ENCODE peak calls at places on chromosome X, in five cellular contexts. One of them, this sample, is unnamed.

GRCh38 chrX:70026112-70026850 is 23.5 kb downstream of the AWAT2 start:
- DNase-seq in GM12891: no peak
- DNase-seq in H1: no peak
- DNase-seq in HepG2: no peak
- DNase-seq in SK-N-SH: no peak
- DNase-seq in this sample: no peak

GRCh38 chrX:57367649-57368048 is 81.1 kb downstream of the FAAH2 start:
- DNase-seq in GM12891: no peak
- DNase-seq in H1: no peak
- DNase-seq in HepG2: peak
- DNase-seq in SK-N-SH: no peak
- DNase-seq in this sample: no peak

GRCh38 chrX:120768681-120769080 is 107.0 kb downstream of the CT47B1 start:
- DNase-seq in GM12891: no peak
- DNase-seq in H1: no peak
- DNase-seq in HepG2: no peak
- DNase-seq in SK-N-SH: no peak
- DNase-seq in this sample: no peak

GRCh38 chrX:5876984-5877655 is 351.5 kb downstream of the NLGN4X start:
- DNase-seq in GM12891: no peak
- DNase-seq in H1: peak
- DNase-seq in HepG2: peak
- DNase-seq in SK-N-SH: peak
- DNase-seq in this sample: no peak

GRCh38 chrX:68307767-68308166 is 125.5 kb downstream of the OPHN1 start:
- DNase-seq in GM12891: no peak
- DNase-seq in H1: no peak
- DNase-seq in HepG2: no peak
- DNase-seq in SK-N-SH: no peak
- DNase-seq in this sample: no peak

GRCh38 chrX:141652315-141652714 is 46.2 kb downstream of the SPANXD start:
- DNase-seq in GM12891: no peak
- DNase-seq in H1: no peak
- DNase-seq in HepG2: no peak
- DNase-seq in SK-N-SH: no peak
- DNase-seq in this sample: no peak

GRCh38 chrX:53095796-53096195 is 1.9 kb downstream of the KANTR start:
- DNase-seq in GM12891: no peak
- DNase-seq in H1: no peak
- DNase-seq in HepG2: no peak
- DNase-seq in SK-N-SH: no peak
- DNase-seq in this sample: no peak

GRCh38 chrX:84760560-84760959 is 243.1 kb upstream of the APOOL start:
- DNase-seq in GM12891: no peak
- DNase-seq in H1: no peak
- DNase-seq in HepG2: no peak
- DNase-seq in SK-N-SH: no peak
- DNase-seq in this sample: no peak

GRCh38 chrX:40945366-40945713 is 139.9 kb upstream of the USP9X start:
- DNase-seq in GM12891: no peak
- DNase-seq in H1: no peak
- DNase-seq in HepG2: no peak
- DNase-seq in SK-N-SH: no peak
- DNase-seq in this sample: no peak

GRCh38 chrX:150465856-150466775 is 102.3 kb upstream of the MTM1 start:
- DNase-seq in GM12891: no peak
- DNase-seq in H1: no peak
- DNase-seq in HepG2: no peak
- DNase-seq in SK-N-SH: no peak
- DNase-seq in this sample: no peak

GRCh38 chrX:131577999-131578734 is 34.3 kb downstream of the OR13H1 start:
- DNase-seq in GM12891: no peak
- DNase-seq in H1: no peak
- DNase-seq in HepG2: no peak
- DNase-seq in SK-N-SH: peak
- DNase-seq in this sample: no peak

GRCh38 chrX:22481436-22481835 is 208.7 kb downstream of the CBLL2 start:
- DNase-seq in GM12891: no peak
- DNase-seq in H1: no peak
- DNase-seq in HepG2: no peak
- DNase-seq in SK-N-SH: no peak
- DNase-seq in this sample: no peak

GRCh38 chrX:134999469-134999868 is 8.7 kb downstream of the SMIM10 start:
- DNase-seq in GM12891: no peak
- DNase-seq in H1: no peak
- DNase-seq in HepG2: peak
- DNase-seq in SK-N-SH: peak
- DNase-seq in this sample: no peak

GRCh38 chrX:12410523-12410922 is 272.2 kb downstream of the FRMPD4 start:
- DNase-seq in GM12891: no peak
- DNase-seq in H1: no peak
- DNase-seq in HepG2: no peak
- DNase-seq in SK-N-SH: no peak
- DNase-seq in this sample: no peak

GRCh38 chrX:112967903-112968302 is 127.3 kb upstream of the AMOT start:
- DNase-seq in GM12891: no peak
- DNase-seq in H1: no peak
- DNase-seq in HepG2: no peak
- DNase-seq in SK-N-SH: no peak
- DNase-seq in this sample: no peak

GRCh38 chrX:65668362-65669310 is 1.2 kb downstream of the MSN start:
- DNase-seq in GM12891: no peak
- DNase-seq in H1: peak
- DNase-seq in HepG2: no peak
- DNase-seq in SK-N-SH: peak
- DNase-seq in this sample: no peak

GRCh38 chrX:142686653-142687283 is 339.0 kb upstream of the SPANXN4 start:
- DNase-seq in GM12891: no peak
- DNase-seq in H1: no peak
- DNase-seq in HepG2: no peak
- DNase-seq in SK-N-SH: no peak
- DNase-seq in this sample: no peak

GRCh38 chrX:142688256-142688655 is 337.5 kb upstream of the SPANXN4 start:
- DNase-seq in GM12891: no peak
- DNase-seq in H1: no peak
- DNase-seq in HepG2: no peak
- DNase-seq in SK-N-SH: no peak
- DNase-seq in this sample: no peak

DNA sequence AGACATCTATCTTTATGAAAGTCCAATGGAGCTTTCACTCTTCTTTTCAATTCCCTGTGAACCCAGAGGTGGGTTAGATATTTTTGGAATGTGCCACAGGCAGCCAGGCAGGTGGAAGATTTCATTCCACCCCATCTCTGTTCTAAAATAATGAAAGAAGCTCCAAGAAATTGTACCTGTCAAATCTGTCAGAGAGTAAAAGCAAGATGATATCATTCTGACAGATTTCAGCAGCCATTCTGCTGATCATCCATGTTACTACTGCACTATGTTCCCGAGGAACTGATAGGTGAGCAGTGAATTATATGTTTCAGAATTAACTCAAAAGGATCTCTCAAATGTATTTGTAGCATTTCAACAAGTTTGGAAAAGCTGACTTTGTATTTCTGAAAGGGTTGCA is 339.5 kb upstream of the SPANXN4 start:
- DNase-seq in GM12891: no peak
- DNase-seq in H1: no peak
- DNase-seq in HepG2: no peak
- DNase-seq in SK-N-SH: no peak
- DNase-seq in this sample: no peak
- TF ChIP-seq POLR2AphosphoS5 in GM12891: no peak
- TF ChIP-seq POLR2AphosphoS5 in H1: no peak
- TF ChIP-seq POLR2AphosphoS5 in HepG2: no peak
- TF ChIP-seq POLR2AphosphoS5 in SK-N-SH: no peak
- TF ChIP-seq POLR2AphosphoS5 in this sample: no peak

GRCh38 chrX:1462596-1463251 is 10.0 kb upstream of the ASMTL start:
- DNase-seq in GM12891: no peak
- DNase-seq in H1: peak
- DNase-seq in HepG2: no peak
- DNase-seq in SK-N-SH: no peak
- DNase-seq in this sample: no peak
- TF ChIP-seq TAF1 in GM12891: no peak
- TF ChIP-seq TAF1 in H1: no peak
- TF ChIP-seq TAF1 in HepG2: no peak
- TF ChIP-seq TAF1 in SK-N-SH: no peak
- TF ChIP-seq TAF1 in this sample: no peak

DNA sequence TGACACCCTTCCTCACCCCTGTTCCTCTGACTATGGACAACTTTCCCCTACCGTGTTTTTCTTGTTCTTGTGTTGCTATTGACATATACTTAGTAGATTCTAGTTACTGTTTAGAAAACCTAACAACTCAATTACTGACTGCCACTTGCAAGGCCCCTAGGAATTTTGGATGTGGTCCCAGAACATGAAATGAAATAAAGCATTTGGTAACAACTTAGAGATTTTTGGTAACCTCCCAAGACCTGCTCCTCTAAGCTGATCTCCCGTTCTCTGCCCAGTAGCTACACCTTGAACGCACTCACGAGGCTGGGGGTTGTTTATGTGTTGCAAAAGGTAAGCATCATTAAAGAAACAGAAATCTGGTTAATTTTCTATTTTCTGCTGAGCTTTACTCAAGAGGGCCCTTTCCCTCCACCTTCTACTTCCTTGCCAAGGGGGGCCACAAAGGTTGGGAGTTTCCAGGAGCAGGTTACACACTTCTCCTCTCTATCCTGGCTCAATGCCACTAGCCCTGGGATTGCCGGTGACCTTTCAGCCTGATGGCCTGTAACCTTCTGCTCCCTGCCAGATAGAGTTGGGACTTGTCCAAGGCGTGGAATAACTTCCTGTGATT is 20.5 kb downstream of the GAB3 start:
- DNase-seq in GM12891: no peak
- DNase-seq in H1: no peak
- DNase-seq in HepG2: no peak
- DNase-seq in SK-N-SH: no peak
- DNase-seq in this sample: no peak
- TF ChIP-seq POLR2AphosphoS5 in GM12891: no peak
- TF ChIP-seq POLR2AphosphoS5 in H1: no peak
- TF ChIP-seq POLR2AphosphoS5 in HepG2: no peak
- TF ChIP-seq POLR2AphosphoS5 in SK-N-SH: no peak
- TF ChIP-seq POLR2AphosphoS5 in this sample: no peak

GRCh38 chrX:37922926-37923325 is 75.6 kb upstream of the DYNLT3 start:
- DNase-seq in GM12891: no peak
- DNase-seq in H1: no peak
- DNase-seq in HepG2: no peak
- DNase-seq in SK-N-SH: no peak
- DNase-seq in this sample: no peak

GRCh38 chrX:37918168-37918567 is 70.8 kb upstream of the DYNLT3 start:
- DNase-seq in GM12891: no peak
- DNase-seq in H1: no peak
- DNase-seq in HepG2: no peak
- DNase-seq in SK-N-SH: no peak
- DNase-seq in this sample: no peak

GRCh38 chrX:37926700-37927099 is 79.3 kb upstream of the DYNLT3 start:
- DNase-seq in GM12891: no peak
- DNase-seq in H1: no peak
- DNase-seq in HepG2: peak
- DNase-seq in SK-N-SH: peak
- DNase-seq in this sample: no peak

GRCh38 chrX:37918703-37919102 is 71.3 kb upstream of the DYNLT3 start:
- DNase-seq in GM12891: no peak
- DNase-seq in H1: no peak
- DNase-seq in HepG2: no peak
- DNase-seq in SK-N-SH: no peak
- DNase-seq in this sample: no peak

GRCh38 chrX:37921758-37922157 is 74.4 kb upstream of the DYNLT3 start:
- DNase-seq in GM12891: no peak
- DNase-seq in H1: no peak
- DNase-seq in HepG2: no peak
- DNase-seq in SK-N-SH: no peak
- DNase-seq in this sample: no peak
- TF ChIP-seq TAF1 in GM12891: no peak
- TF ChIP-seq TAF1 in H1: no peak
- TF ChIP-seq TAF1 in HepG2: no peak
- TF ChIP-seq TAF1 in SK-N-SH: no peak
- TF ChIP-seq TAF1 in this sample: no peak

GRCh38 chrX:13843150-13843721 is 26.3 kb upstream of the GPM6B start:
- DNase-seq in GM12891: no peak
- DNase-seq in H1: no peak
- DNase-seq in HepG2: no peak
- DNase-seq in SK-N-SH: no peak
- DNase-seq in this sample: no peak

GRCh38 chrX:13840121-13840520 is 23.2 kb upstream of the GPM6B start:
- DNase-seq in GM12891: no peak
- DNase-seq in H1: no peak
- DNase-seq in HepG2: no peak
- DNase-seq in SK-N-SH: no peak
- DNase-seq in this sample: no peak

DNA sequence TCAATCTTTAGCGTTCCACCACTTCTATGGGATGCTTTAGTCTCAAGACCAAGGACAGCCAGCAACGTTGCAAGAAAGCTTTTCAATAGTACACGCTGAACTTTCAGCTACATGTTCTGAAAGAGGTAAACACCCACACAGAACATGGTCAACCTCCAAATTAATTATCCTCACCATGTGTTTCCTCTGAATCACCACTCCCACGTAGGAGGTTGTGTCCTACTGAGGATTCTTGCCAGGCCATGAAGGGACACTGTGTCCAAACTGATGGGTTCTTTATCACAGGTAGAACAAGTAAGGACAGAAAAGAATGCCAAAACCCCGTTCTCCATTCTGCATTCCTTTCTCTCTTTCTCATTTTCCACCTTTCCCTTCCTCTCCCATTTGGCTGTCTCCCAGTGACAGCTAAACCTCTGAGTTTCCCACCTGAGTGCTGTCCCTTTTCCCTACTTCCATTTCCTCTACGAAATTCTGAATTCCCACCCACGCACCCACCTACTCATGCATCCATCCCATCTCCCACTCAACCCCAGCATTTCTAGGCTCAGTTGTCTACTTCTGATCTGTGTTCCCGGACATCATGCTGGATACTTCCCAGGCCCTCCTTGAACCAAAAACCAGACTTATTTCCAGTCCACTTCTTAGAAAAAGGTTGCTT is 29.0 kb upstream of the GPM6B start:
- DNase-seq in GM12891: no peak
- DNase-seq in H1: no peak
- DNase-seq in HepG2: no peak
- DNase-seq in SK-N-SH: no peak
- DNase-seq in this sample: no peak
- TF ChIP-seq POLR2AphosphoS5 in GM12891: no peak
- TF ChIP-seq POLR2AphosphoS5 in H1: no peak
- TF ChIP-seq POLR2AphosphoS5 in HepG2: no peak
- TF ChIP-seq POLR2AphosphoS5 in SK-N-SH: no peak
- TF ChIP-seq POLR2AphosphoS5 in this sample: no peak

This sample was measured in GM12892.